ENCODE peak calls at places on chromosomes 12 and 14, in seven cellular contexts. A, Z, L, V, H, O and Q are unnamed samples.

GRCh38 chr12:70609739-70610491 is 27.3 kb downstream of the PTPRB start:
- DNase-seq in Z (peak; percentile 78), O (peak; percentile 64), A (no peak), H (no peak), V (peak; percentile 78), L (peak; percentile 11), Q (no peak)

GRCh38 chr12:4202918-4203317 is 70.6 kb upstream of the CCND2 start:
- DNase-seq in H (no peak), A (no peak), L (no peak), V (no peak), Z (no peak), O (no peak), Q (no peak)

GRCh38 chr12:106918746-106919145 is 37.0 kb upstream of the TMEM263 start:
- DNase-seq in V (no peak), H (no peak), O (no peak), L (no peak), A (no peak), Z (peak; percentile 31), Q (no peak)

GRCh38 chr14:59278111-59278510 is 89.6 kb downstream of the DAAM1 start:
- DNase-seq in H (peak; percentile 72), V (no peak), L (no peak), O (no peak), Z (no peak), A (no peak), Q (no peak)

GRCh38 chr12:5220835-5221234 is 177.2 kb downstream of the KCNA5 start:
- DNase-seq in L (no peak), O (no peak), H (no peak), A (no peak), V (no peak), Z (no peak), Q (no peak)

GRCh38 chr12:40312982-40313576 is 88.3 kb downstream of the LRRK2 start:
- DNase-seq in V (no peak), H (no peak), Z (peak; percentile 3), O (no peak), A (no peak), L (no peak), Q (no peak)

GRCh38 chr12:121439715-121440114 is 39.8 kb downstream of the RNF34 start:
- DNase-seq in H (no peak), V (no peak), Z (no peak), L (no peak), O (no peak), A (no peak), Q (no peak)

GRCh38 chr12:44574586-44574985 is 301.5 kb downstream of the NELL2 start:
- DNase-seq in Z (no peak), A (no peak), O (no peak), H (no peak), L (no peak), V (no peak), Q (no peak)

GRCh38 chr14:104473244-104473565 is 106.4 kb upstream of the C14orf180 start:
- DNase-seq in O (no peak), V (no peak), L (no peak), Z (no peak), A (no peak), H (no peak), Q (no peak)

GRCh38 chr14:103243764-103244737 is 90.0 kb upstream of the EIF5 start:
- DNase-seq in A (no peak), H (no peak), Z (no peak), V (no peak), L (no peak), O (no peak), Q (no peak)

GRCh38 chr12:111124183-111124582 is 203.8 kb upstream of the MYL2 start:
- DNase-seq in V (no peak), Z (no peak), H (no peak), A (no peak), O (no peak), L (no peak), Q (no peak)

DNA sequence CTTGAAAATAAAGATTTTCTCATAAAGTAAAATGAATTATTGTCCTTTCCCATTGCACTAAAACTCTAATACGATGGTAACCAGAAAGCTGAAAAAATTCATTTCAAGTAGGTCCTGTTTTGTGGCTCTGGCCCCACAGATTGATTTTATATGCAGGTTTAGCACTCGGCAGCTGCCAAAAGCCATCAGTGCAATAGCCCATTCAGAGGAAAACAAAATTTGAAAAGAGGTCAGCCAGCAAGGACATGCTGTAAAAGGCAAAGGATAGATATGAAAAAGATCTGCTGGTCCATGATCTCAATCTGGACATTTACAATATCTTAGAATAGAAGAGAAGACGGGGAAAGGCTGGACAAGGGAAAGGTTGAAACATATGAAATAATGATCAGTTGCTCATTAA is 414.8 kb upstream of the NOVA1 start:
- DNase-seq in H (no peak), A (no peak), O (no peak), V (no peak), Z (no peak), L (no peak), Q (no peak)
- H3K9me3 ChIP-seq in H (peaks cover 6% of the 10 kb centered on the region), A (no peaks in the 10 kb centered on the region), O (no peaks in the 10 kb centered on the region), V (no peaks in the 10 kb centered on the region), Z (no peaks in the 10 kb centered on the region), L (no peaks in the 10 kb centered on the region), Q (no peaks in the 10 kb centered on the region)

DNA sequence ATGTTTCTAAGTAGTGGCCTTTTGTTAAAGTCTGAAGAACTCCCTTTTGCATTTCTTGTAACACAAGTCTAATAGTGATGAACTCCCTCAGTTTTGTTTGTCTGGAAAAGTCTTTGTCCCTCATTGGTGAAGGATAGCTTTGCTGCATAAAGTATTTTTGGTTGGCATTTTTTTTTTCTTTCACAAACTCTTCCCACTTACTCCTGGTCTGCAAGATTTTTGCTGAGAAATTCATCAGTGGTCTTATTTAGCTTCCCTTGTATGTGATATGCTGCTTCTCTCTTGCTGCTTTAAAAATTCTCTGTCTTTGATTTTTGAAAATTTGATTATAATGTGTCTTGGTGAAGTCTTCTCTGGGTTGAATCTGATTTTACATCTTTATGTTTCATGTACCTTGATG is 22.7 kb downstream of the TRMT5 start:
- DNase-seq in L (no peak), Z (no peak), V (no peak), H (no peak), A (no peak), O (no peak), Q (no peak)
- H3K9me3 ChIP-seq in L (no peaks in the 10 kb centered on the region), Z (peaks cover 35% of the 10 kb centered on the region), V (no peaks in the 10 kb centered on the region), H (peaks cover 10% of the 10 kb centered on the region), A (no peaks in the 10 kb centered on the region), O (peaks cover 31% of the 10 kb centered on the region), Q (no peaks in the 10 kb centered on the region)

GRCh38 chr14:26402126-26402525 is 195.7 kb downstream of the NOVA1 start:
- DNase-seq in Z (no peak), V (no peak), A (no peak), L (no peak), O (no peak), H (no peak), Q (no peak)

GRCh38 chr14:26394114-26394855 is 203.5 kb downstream of the NOVA1 start:
- DNase-seq in O (no peak), V (no peak), Z (peak; percentile 41), H (no peak), L (no peak), A (no peak), Q (no peak)

GRCh38 chr14:26395726-26396125 is 202.1 kb downstream of the NOVA1 start:
- DNase-seq in A (no peak), V (no peak), L (no peak), Z (no peak), H (no peak), O (no peak), Q (no peak)

GRCh38 chr14:26401170-26401968 is 196.5 kb downstream of the NOVA1 start:
- DNase-seq in H (no peak), V (no peak), Z (no peak), A (no peak), L (no peak), O (no peak), Q (no peak)

DNA sequence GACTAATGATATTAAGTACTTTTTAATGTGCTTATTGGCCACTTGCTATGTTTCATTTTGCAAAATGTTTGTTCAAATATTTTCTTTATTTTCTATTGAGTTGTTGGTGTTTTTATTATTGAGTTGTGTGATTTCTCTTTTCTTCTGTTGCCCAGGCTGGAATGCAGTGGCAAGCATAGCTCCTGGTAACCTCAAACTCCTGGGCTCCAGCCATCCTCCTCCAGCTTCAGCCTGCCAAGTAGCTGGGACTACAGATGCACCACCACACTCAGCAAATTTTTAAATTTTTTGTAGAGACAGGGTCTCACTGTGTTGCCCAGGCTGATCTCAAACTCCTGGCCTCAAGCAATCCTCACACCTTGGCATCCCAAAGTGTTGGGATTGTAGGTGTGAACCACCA is 199.2 kb downstream of the NOVA1 start:
- DNase-seq in A (no peak), Z (no peak), O (no peak), H (no peak), V (no peak), L (no peak), Q (no peak)
- H3K9me3 ChIP-seq in A (no peaks in the 10 kb centered on the region), Z (no peaks in the 10 kb centered on the region), O (no peaks in the 10 kb centered on the region), H (no peaks in the 10 kb centered on the region), V (no peaks in the 10 kb centered on the region), L (no peaks in the 10 kb centered on the region), Q (no peaks in the 10 kb centered on the region)

GRCh38 chr14:29663281-29663801 is 264.3 kb downstream of the PRKD1 start:
- DNase-seq in V (no peak), A (no peak), H (no peak), Z (no peak), L (peak; percentile 15), O (no peak), Q (no peak)

GRCh38 chr14:29668201-29668600 is 259.4 kb downstream of the PRKD1 start:
- DNase-seq in A (no peak), Z (no peak), O (no peak), V (no peak), H (no peak), L (no peak), Q (no peak)

GRCh38 chr14:29664515-29664914 is 263.1 kb downstream of the PRKD1 start:
- DNase-seq in A (no peak), L (no peak), V (no peak), Z (no peak), H (no peak), O (no peak), Q (no peak)
- H3K9me3 ChIP-seq in A (no peaks in the 10 kb centered on the region), L (no peaks in the 10 kb centered on the region), V (no peaks in the 10 kb centered on the region), Z (no peaks in the 10 kb centered on the region), H (no peaks in the 10 kb centered on the region), O (no peaks in the 10 kb centered on the region), Q (peaks cover 2% of the 10 kb centered on the region)

DNA sequence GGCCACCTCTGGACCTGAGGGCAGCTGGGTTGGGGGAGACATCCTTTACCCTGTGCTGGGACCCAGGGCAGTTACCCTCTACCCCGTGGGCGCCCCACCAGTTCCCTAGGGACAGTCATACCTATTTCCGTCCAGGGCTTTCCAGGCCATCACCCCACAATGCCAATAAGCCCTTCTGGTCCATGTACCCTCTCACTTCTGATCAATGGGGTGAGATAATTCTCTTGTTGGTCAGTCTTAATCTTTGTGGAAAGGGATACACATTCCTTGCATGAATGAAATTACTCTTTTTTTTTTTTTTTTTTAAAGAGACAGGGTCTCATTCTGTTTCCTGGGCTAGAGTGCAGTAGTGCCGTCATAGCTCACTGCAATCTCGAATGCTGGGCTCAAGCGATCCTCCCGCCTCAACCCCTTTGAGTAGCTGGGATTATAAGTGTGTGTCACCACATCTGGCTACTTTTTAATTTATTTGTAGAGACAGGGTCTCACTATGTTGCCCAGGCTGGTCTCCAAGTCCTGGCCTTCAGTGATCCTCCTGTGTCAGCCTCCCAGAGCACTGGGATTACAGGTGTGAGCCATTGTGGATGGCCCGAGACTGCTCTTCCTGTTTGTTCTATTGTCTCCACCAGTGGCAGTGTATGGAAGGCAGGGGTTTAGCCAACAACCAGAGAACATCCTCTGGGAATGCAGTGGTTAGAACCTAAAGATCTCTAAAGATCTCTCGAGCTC is 46.3 kb upstream of the STON2 start:
- DNase-seq in O (no peak), A (no peak), Z (no peak), V (no peak), L (no peak), H (no peak), Q (no peak)
- H3K9me3 ChIP-seq in O (no peaks in the 10 kb centered on the region), A (no peaks in the 10 kb centered on the region), Z (no peaks in the 10 kb centered on the region), V (no peaks in the 10 kb centered on the region), L (no peaks in the 10 kb centered on the region), H (no peaks in the 10 kb centered on the region), Q (no peaks in the 10 kb centered on the region)

GRCh38 chr14:70436867-70437266 is 15.1 kb upstream of the ADAM21 start:
- DNase-seq in L (no peak), A (no peak), H (no peak), O (no peak), V (no peak), Z (no peak), Q (no peak)
- H3K9me3 ChIP-seq in L (no peaks in the 10 kb centered on the region), A (no peaks in the 10 kb centered on the region), H (peaks cover under 1% of the 10 kb centered on the region), O (peaks cover 4% of the 10 kb centered on the region), V (peaks cover 11% of the 10 kb centered on the region), Z (peaks cover 33% of the 10 kb centered on the region), Q (peaks cover 3% of the 10 kb centered on the region)